ENCODE peak calls at places on chromosomes 5 and 9, in five cellular contexts. One of them, this sample, is unnamed.
A peak's percentile ranks its signal among the peaks of the same experiment; 100 is the strongest.

GRCh38 chr9:115764649-115765048 is 388.9 kb upstream of the PAPPA start:
- DNase-seq in keratinocyte: no peak
- DNase-seq in H9: no peak
- DNase-seq in brain microvascular endothelial cell: no peak
- DNase-seq in anterior cingulate cortex: no peak
- DNase-seq in this sample: no peak

GRCh38 chr5:55022454-55022853 is 1.6 kb upstream of the GZMK start:
- DNase-seq in keratinocyte: no peak
- DNase-seq in H9: no peak
- DNase-seq in brain microvascular endothelial cell: no peak
- DNase-seq in anterior cingulate cortex: no peak
- DNase-seq in this sample: no peak

GRCh38 chr9:33458444-33458843 is 11.1 kb upstream of the AQP3 start:
- DNase-seq in keratinocyte: peak; percentile 95
- DNase-seq in H9: no peak
- DNase-seq in brain microvascular endothelial cell: no peak
- DNase-seq in anterior cingulate cortex: no peak
- DNase-seq in this sample: no peak

GRCh38 chr9:22124263-22125011 is 115.3 kb upstream of the CDKN2B start:
- DNase-seq in keratinocyte: no peak
- DNase-seq in H9: no peak
- DNase-seq in brain microvascular endothelial cell: no peak
- DNase-seq in anterior cingulate cortex: no peak
- DNase-seq in this sample: no peak

GRCh38 chr5:14197056-14197455 is 53.9 kb downstream of the TRIO start:
- DNase-seq in keratinocyte: no peak
- DNase-seq in H9: no peak
- DNase-seq in brain microvascular endothelial cell: no peak
- DNase-seq in anterior cingulate cortex: no peak
- DNase-seq in this sample: no peak

GRCh38 chr9:96486351-96487029 is 36.5 kb downstream of the HABP4 start:
- DNase-seq in keratinocyte: no peak
- DNase-seq in H9: no peak
- DNase-seq in brain microvascular endothelial cell: peak; percentile 78
- DNase-seq in anterior cingulate cortex: no peak
- DNase-seq in this sample: no peak

GRCh38 chr5:159451197-159452052 is 121.1 kb upstream of the IL12B start:
- DNase-seq in keratinocyte: peak; percentile 56
- DNase-seq in H9: no peak
- DNase-seq in brain microvascular endothelial cell: peak; percentile 94
- DNase-seq in anterior cingulate cortex: peak; percentile 23
- DNase-seq in this sample: no peak

GRCh38 chr5:91132552-91132951 is 250.6 kb downstream of the ARRDC3 start:
- DNase-seq in keratinocyte: no peak
- DNase-seq in H9: no peak
- DNase-seq in brain microvascular endothelial cell: no peak
- DNase-seq in anterior cingulate cortex: no peak
- DNase-seq in this sample: no peak

GRCh38 chr5:54900906-54901725 is 84.3 kb downstream of the ESM1 start:
- DNase-seq in keratinocyte: no peak
- DNase-seq in H9: no peak
- DNase-seq in brain microvascular endothelial cell: peak; percentile 63
- DNase-seq in anterior cingulate cortex: no peak
- DNase-seq in this sample: no peak

GRCh38 chr5:114305402-114306207 is 56.3 kb upstream of the KCNN2 start:
- DNase-seq in keratinocyte: no peak
- DNase-seq in H9: peak; percentile 31
- DNase-seq in brain microvascular endothelial cell: peak; percentile 20
- DNase-seq in anterior cingulate cortex: no peak
- DNase-seq in this sample: no peak

GRCh38 chr5:177132504-177133118 is 962 bp upstream of the NSD1 start:
- DNase-seq in keratinocyte: no peak
- DNase-seq in H9: peak; percentile 79
- DNase-seq in brain microvascular endothelial cell: no peak
- DNase-seq in anterior cingulate cortex: peak; percentile 67
- DNase-seq in this sample: no peak

GRCh38 chr5:33299621-33300208 is 141.1 kb upstream of the TARS1 start:
- DNase-seq in keratinocyte: no peak
- DNase-seq in H9: no peak
- DNase-seq in brain microvascular endothelial cell: peak; percentile 63
- DNase-seq in anterior cingulate cortex: no peak
- DNase-seq in this sample: no peak

GRCh38 chr9:20199111-20199510 is 410.3 kb upstream of the SLC24A2 start:
- DNase-seq in keratinocyte: no peak
- DNase-seq in H9: no peak
- DNase-seq in brain microvascular endothelial cell: no peak
- DNase-seq in anterior cingulate cortex: no peak
- DNase-seq in this sample: no peak

GRCh38 chr5:145854651-145855258 is 18.1 kb downstream of the GRXCR2 start:
- DNase-seq in keratinocyte: peak; percentile 57
- DNase-seq in H9: no peak
- DNase-seq in brain microvascular endothelial cell: peak; percentile 89
- DNase-seq in anterior cingulate cortex: no peak
- DNase-seq in this sample: no peak

GRCh38 chr5:82793808-82794419 is 283.3 kb downstream of the TMEM167A start:
- DNase-seq in keratinocyte: no peak
- DNase-seq in H9: peak; percentile 44
- DNase-seq in brain microvascular endothelial cell: peak; percentile 16
- DNase-seq in anterior cingulate cortex: no peak
- DNase-seq in this sample: no peak

GRCh38 chr9:63859475-63860215 is 1425.4 kb downstream of the FOXD4L5 start:
- DNase-seq in keratinocyte: no peak
- DNase-seq in H9: no peak
- DNase-seq in brain microvascular endothelial cell: no peak
- DNase-seq in anterior cingulate cortex: no peak
- DNase-seq in this sample: no peak

GRCh38 chr5:84248013-84248412 is 136.7 kb downstream of the EDIL3 start:
- DNase-seq in keratinocyte: no peak
- DNase-seq in H9: no peak
- DNase-seq in brain microvascular endothelial cell: no peak
- DNase-seq in anterior cingulate cortex: no peak
- DNase-seq in this sample: no peak

GRCh38 chr5:80238778-80239679 is 16.8 kb downstream of the SERINC5 start:
- DNase-seq in keratinocyte: no peak
- DNase-seq in H9: no peak
- DNase-seq in brain microvascular endothelial cell: peak; percentile 51
- DNase-seq in anterior cingulate cortex: peak; percentile 74
- DNase-seq in this sample: no peak

GRCh38 chr9:76401580-76402354 is 7.5 kb upstream of the RFK start:
- DNase-seq in keratinocyte: no peak
- DNase-seq in H9: no peak
- DNase-seq in brain microvascular endothelial cell: peak; percentile 13
- DNase-seq in anterior cingulate cortex: no peak
- DNase-seq in this sample: no peak

GRCh38 chr5:118692811-118693342 is 295.5 kb downstream of the DTWD2 start:
- DNase-seq in keratinocyte: no peak
- DNase-seq in H9: peak; percentile 52
- DNase-seq in brain microvascular endothelial cell: no peak
- DNase-seq in anterior cingulate cortex: no peak
- DNase-seq in this sample: no peak

GRCh38 chr5:132136906-132137305 is 63.3 kb downstream of the CSF2 start:
- DNase-seq in keratinocyte: peak; percentile 73
- DNase-seq in H9: no peak
- DNase-seq in brain microvascular endothelial cell: peak; percentile 7
- DNase-seq in anterior cingulate cortex: no peak
- DNase-seq in this sample: no peak

GRCh38 chr5:172765766-172766286 is 5.2 kb downstream of the DUSP1 start:
- DNase-seq in keratinocyte: no peak
- DNase-seq in H9: no peak
- DNase-seq in brain microvascular endothelial cell: peak; percentile 95
- DNase-seq in anterior cingulate cortex: no peak
- DNase-seq in this sample: no peak

GRCh38 chr5:120446068-120446492 is 18.0 kb upstream of the PRR16 start:
- DNase-seq in keratinocyte: no peak
- DNase-seq in H9: no peak
- DNase-seq in brain microvascular endothelial cell: peak; percentile 91
- DNase-seq in anterior cingulate cortex: no peak
- DNase-seq in this sample: no peak

GRCh38 chr9:93955356-93956182 is 414 bp upstream of the BARX1 start:
- DNase-seq in keratinocyte: no peak
- DNase-seq in H9: peak; percentile 84
- DNase-seq in brain microvascular endothelial cell: no peak
- DNase-seq in anterior cingulate cortex: no peak
- DNase-seq in this sample: no peak

GRCh38 chr5:20615888-20616563 is 628.0 kb upstream of the CDH18 start:
- DNase-seq in keratinocyte: no peak
- DNase-seq in H9: no peak
- DNase-seq in brain microvascular endothelial cell: no peak
- DNase-seq in anterior cingulate cortex: no peak
- DNase-seq in this sample: no peak

GRCh38 chr9:136172412-136173079 is 32.4 kb downstream of the LHX3 start:
- DNase-seq in keratinocyte: no peak
- DNase-seq in H9: peak; percentile 71
- DNase-seq in brain microvascular endothelial cell: no peak
- DNase-seq in anterior cingulate cortex: no peak
- DNase-seq in this sample: no peak

GRCh38 chr9:69036319-69036718 is 767 bp downstream of the FXN start:
- DNase-seq in keratinocyte: no peak
- DNase-seq in H9: no peak
- DNase-seq in brain microvascular endothelial cell: peak; percentile 2
- DNase-seq in anterior cingulate cortex: no peak
- DNase-seq in this sample: no peak

GRCh38 chr5:139183502-139183901 is 14.7 kb downstream of the SIL1 start:
- DNase-seq in keratinocyte: no peak
- DNase-seq in H9: no peak
- DNase-seq in brain microvascular endothelial cell: no peak
- DNase-seq in anterior cingulate cortex: no peak
- DNase-seq in this sample: no peak

GRCh38 chr9:5915438-5915837 is 24.7 kb downstream of the MLANA start:
- DNase-seq in keratinocyte: no peak
- DNase-seq in H9: no peak
- DNase-seq in brain microvascular endothelial cell: no peak
- DNase-seq in anterior cingulate cortex: no peak
- DNase-seq in this sample: no peak

GRCh38 chr5:1445313-1445894 is at the start of gene SLC6A3:
- DNase-seq in keratinocyte: no peak
- DNase-seq in H9: peak; percentile 91
- DNase-seq in brain microvascular endothelial cell: no peak
- DNase-seq in anterior cingulate cortex: no peak
- DNase-seq in this sample: no peak

GRCh38 chr5:121292664-121293063 is 559.0 kb upstream of the FTMT start:
- DNase-seq in keratinocyte: no peak
- DNase-seq in H9: no peak
- DNase-seq in brain microvascular endothelial cell: no peak
- DNase-seq in anterior cingulate cortex: no peak
- DNase-seq in this sample: no peak

GRCh38 chr5:179238628-179238970 is 106.7 kb downstream of the ADAMTS2 start:
- DNase-seq in keratinocyte: no peak
- DNase-seq in H9: peak; percentile 14
- DNase-seq in brain microvascular endothelial cell: no peak
- DNase-seq in anterior cingulate cortex: no peak
- DNase-seq in this sample: no peak

GRCh38 chr5:179694561-179694960 is 4.2 kb upstream of the CANX start:
- DNase-seq in keratinocyte: no peak
- DNase-seq in H9: no peak
- DNase-seq in brain microvascular endothelial cell: no peak
- DNase-seq in anterior cingulate cortex: no peak
- DNase-seq in this sample: no peak